ENCODE peak calls at places on chromosomes 11 and 22, in four cellular contexts. Z is iPS DF 19.7; E is stimulated activated CD4-positive, alpha-beta T cell treated with anti-CD3 and anti-CD28 coated beads, Interleukin-12 subunit alpha, Interleukin-12 subunit beta, amount 100 ng/mL, for 24 hours; Q is amniotic epithelial cell. G is an unnamed sample.
A peak's percentile ranks its signal among the peaks of the same experiment; 100 is the strongest.

GRCh38 chr11:127485541-127485940 is 485.0 kb upstream of the KIRREL3 start:
- DNase-seq in E (no peak), Q (no peak), Z (no peak), G (peak; percentile 13)

GRCh38 chr11:2807276-2807681 is 78.3 kb downstream of the CDKN1C start:
- DNase-seq in Z (no peak), Q (peak; percentile 34), E (no peak), G (no peak)

GRCh38 chr11:57459112-57460016 is 964 bp upstream of the RTN4RL2 start:
- DNase-seq in Q (no peak), Z (no peak), E (no peak), G (no peak)

GRCh38 chr11:10900686-10901415 is 43.0 kb upstream of the ZBED5 start:
- DNase-seq in E (no peak), Q (peak; percentile 66), Z (no peak), G (no peak)

GRCh38 chr11:18046116-18046777 is at the start of gene TPH1:
- DNase-seq in Q (peak; percentile 90), Z (no peak), E (no peak), G (peak; percentile 26)

GRCh38 chr11:92153542-92153941 is 71.1 kb upstream of the FAT3 start:
- DNase-seq in Q (no peak), E (no peak), Z (no peak), G (no peak)

GRCh38 chr22:39367040-39367439 is 17.2 kb downstream of the SYNGR1 start:
- DNase-seq in Q (no peak), E (no peak), Z (no peak), G (no peak)

GRCh38 chr22:17159504-17159951 is 451 bp upstream of the HDHD5 start:
- DNase-seq in Q (peak; percentile 34), Z (no peak), E (peak; percentile 61), G (peak; percentile 12)

G was measured in astrocyte of the cerebellum.